ENCODE peak calls at places on chromosome 1, in eight cellular contexts. M is aorta; I is substantia nigra; U is T1000; B is stimulated activated CD8-positive, alpha-beta memory T cell treated with anti-CD3 and anti-CD28 coated beads, Interleukin-4, amount 100 ng/mL, for 24 hours; K is prostate gland; F is M059J; D is HFF-Myc. C is an unnamed sample.

GRCh38 chr1:29519733-29520132 is 283.4 kb downstream of the PTPRU start:
- DNase-seq in M (peak; percentile 37), I (no peak), U (no peak), B (no peak), K (no peak), F (no peak), D (no peak), C (no peak)

GRCh38 chr1:241957692-241958494 is at the start of gene BECN2:
- DNase-seq in M (peak; percentile 63), I (no peak), U (no peak), B (no peak), K (no peak), F (no peak), D (no peak), C (no peak)

GRCh38 chr1:4599951-4600481 is 54.4 kb upstream of the AJAP1 start:
- DNase-seq in M (no peak), I (no peak), U (no peak), B (no peak), K (no peak), F (no peak), D (no peak), C (no peak)

GRCh38 chr1:46621930-46622329 is 5.3 kb upstream of the MOB3C start:
- DNase-seq in M (no peak), I (no peak), U (peak; percentile 32), B (no peak), K (no peak), F (peak; percentile 72), D (no peak), C (no peak)

GRCh38 chr1:41420877-41421276 is 59.6 kb downstream of the FOXO6 start:
- DNase-seq in M (peak; percentile 41), I (no peak), U (no peak), B (no peak), K (no peak), F (no peak), D (no peak), C (no peak)

GRCh38 chr1:64922336-64922735 is 44.0 kb downstream of the JAK1 start:
- DNase-seq in M (no peak), I (no peak), U (no peak), B (no peak), K (no peak), F (no peak), D (no peak), C (no peak)

GRCh38 chr1:54225986-54226559 is 26.1 kb downstream of the MRPL37 start:
- DNase-seq in M (no peak), I (no peak), U (no peak), B (no peak), K (no peak), F (no peak), D (no peak), C (no peak)

GRCh38 chr1:11924334-11925195 is 1.7 kb downstream of the KIAA2013 start:
- DNase-seq in M (no peak), I (peak; percentile 5), U (no peak), B (no peak), K (no peak), F (no peak), D (no peak), C (no peak)

GRCh38 chr1:115190766-115191165 is 101.5 kb upstream of the TSPAN2 start:
- DNase-seq in M (no peak), I (no peak), U (no peak), B (no peak), K (no peak), F (no peak), D (peak; percentile 96), C (no peak)

GRCh38 chr1:9835758-9836631 is 12.2 kb upstream of the CLSTN1 start:
- DNase-seq in M (peak; percentile 69), I (peak; percentile 46), U (no peak), B (no peak), K (peak; percentile 93), F (peak; percentile 32), D (no peak), C (no peak)

GRCh38 chr1:186532481-186532880 is 71.6 kb upstream of the PDC start:
- DNase-seq in M (no peak), I (no peak), U (no peak), B (no peak), K (no peak), F (no peak), D (no peak), C (no peak)

GRCh38 chr1:198713081-198713480 is 74.2 kb downstream of the PTPRC start:
- DNase-seq in M (no peak), I (no peak), U (no peak), B (no peak), K (no peak), F (peak; percentile 67), D (no peak), C (no peak)

GRCh38 chr1:223378754-223379153 is 14.5 kb upstream of the CCDC185 start:
- DNase-seq in M (no peak), I (no peak), U (no peak), B (no peak), K (no peak), F (no peak), D (no peak), C (no peak)

GRCh38 chr1:216555653-216556052 is 132.4 kb upstream of the USH2A start:
- DNase-seq in M (no peak), I (no peak), U (no peak), B (no peak), K (no peak), F (no peak), D (no peak), C (no peak)

GRCh38 chr1:201268604-201269151 is 14.6 kb upstream of the PKP1 start:
- DNase-seq in M (no peak), I (no peak), U (no peak), B (no peak), K (no peak), F (peak; percentile 87), D (peak; percentile 44), C (no peak)

GRCh38 chr1:189103956-189104355 is 1373.7 kb downstream of the BRINP3 start:
- DNase-seq in M (no peak), I (no peak), U (no peak), B (no peak), K (no peak), F (no peak), D (no peak), C (no peak)

GRCh38 chr1:42746436-42747105 is 6.5 kb upstream of the CLDN19 start:
- DNase-seq in M (no peak), I (no peak), U (no peak), B (no peak), K (no peak), F (no peak), D (no peak), C (no peak)

GRCh38 chr1:59641861-59642260 is 172.9 kb upstream of the HOOK1 start:
- DNase-seq in M (no peak), I (no peak), U (no peak), B (no peak), K (no peak), F (no peak), D (no peak), C (no peak)

GRCh38 chr1:184893695-184894094 is 80.6 kb downstream of the NIBAN1 start:
- DNase-seq in M (no peak), I (no peak), U (no peak), B (no peak), K (no peak), F (no peak), D (no peak), C (no peak)

GRCh38 chr1:40312238-40313205 is 4.6 kb downstream of the COL9A2 start:
- DNase-seq in M (no peak), I (peak; percentile 35), U (no peak), B (no peak), K (no peak), F (peak; percentile 90), D (no peak), C (peak; percentile 78)

GRCh38 chr1:24069817-24070216 is 42.1 kb downstream of the MYOM3 start:
- DNase-seq in M (no peak), I (no peak), U (no peak), B (no peak), K (no peak), F (no peak), D (no peak), C (no peak)

GRCh38 chr1:84031928-84032327 is 33.0 kb upstream of the TTLL7 start:
- DNase-seq in M (no peak), I (no peak), U (no peak), B (no peak), K (no peak), F (no peak), D (no peak), C (no peak)

GRCh38 chr1:111789666-111790316 is 34.1 kb downstream of the DDX20 start:
- DNase-seq in M (no peak), I (no peak), U (no peak), B (no peak), K (no peak), F (no peak), D (peak; percentile 9), C (no peak)

GRCh38 chr1:234936631-234937389 is 191.8 kb downstream of the TOMM20 start:
- DNase-seq in M (no peak), I (no peak), U (no peak), B (no peak), K (no peak), F (no peak), D (no peak), C (no peak)

GRCh38 chr1:100597069-100597741 is 59.3 kb downstream of the GPR88 start:
- DNase-seq in M (no peak), I (no peak), U (peak; percentile 44), B (no peak), K (no peak), F (peak; percentile 93), D (peak; percentile 53), C (no peak)

GRCh38 chr1:101373570-101373969 is 136.8 kb downstream of the S1PR1 start:
- DNase-seq in M (no peak), I (no peak), U (no peak), B (no peak), K (no peak), F (no peak), D (no peak), C (no peak)

GRCh38 chr1:166165661-166166399 is 971 bp downstream of the FAM78B start:
- DNase-seq in M (peak; percentile 76), I (no peak), U (no peak), B (no peak), K (peak; percentile 6), F (no peak), D (no peak), C (peak; percentile 24)

C was measured in GM12891.